ENCODE peak calls at places on chromosomes 2 and 18, in four cellular contexts. V is coronary artery, X is cardiac fibroblast, H is C1 segment of cervical spinal cord. R is an unnamed sample.

GRCh38 chr18:12359515-12359927 is 17.5 kb downstream of the AFG3L2 start:
- DNase-seq in V (no peak), X (peak), H (no peak), R (no peak)

GRCh38 chr2:105257981-105258380 is 16.4 kb downstream of the GPR45 start:
- DNase-seq in V (no peak), X (no peak), H (no peak), R (no peak)

GRCh38 chr2:133906926-133907325 is 338.7 kb upstream of the NCKAP5 start:
- DNase-seq in V (no peak), X (no peak), H (no peak), R (no peak)

GRCh38 chr2:221289389-221289788 is 282.7 kb downstream of the EPHA4 start:
- DNase-seq in V (no peak), X (no peak), H (no peak), R (no peak)

GRCh38 chr2:40844353-40845277 is 392.7 kb upstream of the SLC8A1 start:
- DNase-seq in V (no peak), X (peak), H (no peak), R (no peak)

GRCh38 chr18:52054301-52054700 is 285.7 kb upstream of the DCC start:
- DNase-seq in V (no peak), X (no peak), H (no peak), R (no peak)

GRCh38 chr2:63488118-63488713 is 100.1 kb downstream of the WDPCP start:
- DNase-seq in V (no peak), X (peak), H (peak), R (peak)

GRCh38 chr18:79070486-79070885 is 1.3 kb downstream of the ATP9B start:
- DNase-seq in V (no peak), X (no peak), H (no peak), R (no peak)

GRCh38 chr2:7951001-7951400 is 730.9 kb upstream of the ID2 start:
- DNase-seq in V (no peak), X (no peak), H (no peak), R (no peak)

GRCh38 chr18:36633961-36634412 is 194.8 kb downstream of the TPGS2 start:
- DNase-seq in V (no peak), X (no peak), H (no peak), R (no peak)

GRCh38 chr2:44939074-44940052 is 2.1 kb upstream of the SIX3 start:
- DNase-seq in V (no peak), X (no peak), H (no peak), R (no peak)

GRCh38 chr2:20186078-20186854 is 38.7 kb downstream of the SDC1 start:
- DNase-seq in V (no peak), X (peak), H (no peak), R (no peak)

GRCh38 chr2:69449906-69450305 is 12.7 kb upstream of the NFU1 start:
- DNase-seq in V (no peak), X (no peak), H (no peak), R (no peak)

R was measured in hepatic stellate cell.